ENCODE peak calls at places on chromosomes 7 and 10, in six cellular contexts. T is activated T-cell treated with anti-CD3 and anti-CD28 coated beads, Interleukin-2, amount 50 U/mL, for 1 hour; U is ELF-1; Z is AML-193; B is HEK293T; A is activated CD4-positive, alpha-beta T cell treated with anti-CD3 and anti-CD28 coated beads for 24 hours. M is an unnamed sample.

GRCh38 chr10:21195149-21195731 is 298.1 kb upstream of the NEBL start:
- DNase-seq in Z (no peak), B (no peak), T (no peak), U (no peak), A (no peak), M (no peak)

GRCh38 chr7:81664304-81664703 is 105.5 kb downstream of the HGF start:
- DNase-seq in U (no peak), B (no peak), A (no peak), Z (no peak), T (no peak), M (no peak)

GRCh38 chr7:128454808-128455555 is 696 bp upstream of the HILPDA start:
- DNase-seq in T (no peak), U (no peak), B (no peak), Z (no peak), A (no peak), M (no peak)

GRCh38 chr10:130711072-130711471 is 574.9 kb downstream of the GLRX3 start:
- DNase-seq in T (no peak), Z (no peak), B (no peak), U (peak; percentile 48), A (no peak), M (no peak)

GRCh38 chr10:102287991-102288390 is 42.7 kb downstream of the GBF1 start:
- DNase-seq in Z (no peak), A (no peak), U (no peak), T (no peak), B (no peak), M (no peak)

GRCh38 chr7:45236666-45237065 is 79.1 kb downstream of the RAMP3 start:
- DNase-seq in Z (no peak), A (no peak), B (no peak), U (no peak), T (no peak), M (no peak)

GRCh38 chr10:30091136-30091535 is 31.8 kb upstream of the JCAD start:
- DNase-seq in U (no peak), T (no peak), Z (no peak), B (no peak), A (no peak), M (no peak)

GRCh38 chr10:103949728-103950127 is 17.2 kb upstream of the SLK start:
- DNase-seq in U (no peak), Z (no peak), T (no peak), A (no peak), B (no peak), M (no peak)

GRCh38 chr10:6347391-6347951 is 144.7 kb downstream of the PFKFB3 start:
- DNase-seq in T (peak; percentile 69), A (peak; percentile 43), B (no peak), Z (peak; percentile 30), U (no peak), M (no peak)

GRCh38 chr10:8075282-8076260 is 21.1 kb downstream of the GATA3 start:
- DNase-seq in T (no peak), Z (no peak), B (no peak), A (no peak), U (no peak), M (no peak)

GRCh38 chr10:131081386-131081785 is 230.1 kb downstream of the TCERG1L start:
- DNase-seq in B (no peak), Z (no peak), U (no peak), T (no peak), A (no peak), M (no peak)

GRCh38 chr7:127652333-127653248 is 597 bp downstream of the SND1 start:
- DNase-seq in A (no peak), T (no peak), B (no peak), U (no peak), Z (no peak), M (peak; percentile 9)

GRCh38 chr10:85720931-85721330 is 645.7 kb downstream of the GRID1 start:
- DNase-seq in Z (no peak), U (no peak), B (no peak), A (no peak), T (no peak), M (no peak)

GRCh38 chr10:125123363-125124113 is 36.8 kb downstream of the CTBP2 start:
- DNase-seq in T (no peak), U (no peak), B (no peak), Z (no peak), A (no peak), M (no peak)

GRCh38 chr7:5636446-5636835 is 145.0 kb downstream of the RNF216 start:
- DNase-seq in B (no peak), U (peak; percentile 78), T (no peak), Z (no peak), A (no peak), M (no peak)

GRCh38 chr10:87733081-87733480 is 73.4 kb downstream of the PAPSS2 start:
- DNase-seq in U (no peak), Z (no peak), T (no peak), A (no peak), B (no peak), M (no peak)

GRCh38 chr7:140810830-140811556 is 113.7 kb downstream of the BRAF start:
- DNase-seq in U (peak; percentile 73), A (peak; percentile 3), T (peak; percentile 56), Z (peak; percentile 68), B (peak; percentile 69), M (peak; percentile 3)

GRCh38 chr10:8288600-8288999 is 234.1 kb downstream of the GATA3 start:
- DNase-seq in B (no peak), U (no peak), T (no peak), A (no peak), Z (no peak), M (no peak)

GRCh38 chr7:43584200-43584586 is 1.3 kb downstream of the STK17A start:
- DNase-seq in U (peak; percentile 27), B (no peak), Z (peak; percentile 68), T (peak; percentile 42), A (no peak), M (no peak)

GRCh38 chr10:103470755-103471653 is 8.0 kb downstream of the CALHM3 start:
- DNase-seq in U (no peak), A (no peak), T (peak; percentile 65), B (no peak), Z (peak; percentile 78), M (peak; percentile 85)

GRCh38 chr10:48450233-48450810 is 143.8 kb downstream of the MAPK8 start:
- DNase-seq in Z (no peak), U (no peak), T (peak; percentile 14), B (no peak), A (no peak), M (no peak)

GRCh38 chr10:24854256-24854655 is 98.2 kb downstream of the PRTFDC1 start:
- DNase-seq in T (no peak), Z (no peak), A (no peak), B (no peak), U (no peak), M (no peak)

GRCh38 chr10:71396084-71396713 is 521 bp upstream of the CDH23 start:
- DNase-seq in A (no peak), B (peak; percentile 45), U (peak; percentile 80), Z (no peak), T (peak; percentile 40), M (peak; percentile 49)

GRCh38 chr7:100095289-100095688 is 5.9 kb downstream of the MCM7 start:
- DNase-seq in U (no peak), Z (no peak), T (no peak), A (no peak), B (no peak), M (no peak)

GRCh38 chr7:157498690-157499089 is 161.9 kb downstream of the DNAJB6 start:
- DNase-seq in A (no peak), B (no peak), U (no peak), T (peak; percentile 11), Z (no peak), M (no peak)

GRCh38 chr10:103226011-103226410 is 19.7 kb upstream of the RPEL1 start:
- DNase-seq in A (no peak), B (no peak), T (no peak), U (no peak), Z (no peak), M (no peak)

GRCh38 chr7:40232242-40232929 is 97.6 kb downstream of the SUGCT start:
- DNase-seq in B (peak; percentile 32), T (no peak), A (no peak), U (peak; percentile 2), Z (peak; percentile 32), M (no peak)

GRCh38 chr10:32104622-32105509 is 48.6 kb upstream of the KIF5B start:
- DNase-seq in T (no peak), A (no peak), U (no peak), Z (no peak), B (no peak), M (no peak)

M was measured in GM12891.